ENCODE peak calls at places on chromosome 3, in seven cellular contexts. E is psoas muscle; B is CD8-positive, alpha-beta T cell; D is heart left ventricle; J is pancreas; W is OCI-LY7; G is mucosa of descending colon. K is an unnamed sample.

GRCh38 chr3:118863731-118864322 is 170.8 kb downstream of the IGSF11 start:
- DNase-seq in W (peak), E (no peak), J (no peak), B (no peak), D (no peak), G (no peak), K (peak)

GRCh38 chr3:98695816-98696215 is 67.3 kb upstream of the ST3GAL6 start:
- DNase-seq in D (no peak), G (no peak), E (no peak), J (no peak), B (no peak), W (no peak), K (no peak)

GRCh38 chr3:187913617-187914033 is 168.4 kb upstream of the BCL6 start:
- DNase-seq in G (no peak), J (no peak), E (no peak), W (peak), B (no peak), D (no peak), K (no peak)

GRCh38 chr3:16912400-16913263 is 27.9 kb downstream of the PLCL2 start:
- DNase-seq in J (no peak), B (no peak), E (no peak), G (no peak), D (no peak), W (peak), K (no peak)

GRCh38 chr3:102053375-102053989 is 204.2 kb downstream of the NFKBIZ start:
- DNase-seq in B (no peak), G (no peak), E (no peak), D (no peak), J (no peak), W (no peak), K (no peak)

GRCh38 chr3:72010044-72010443 is 225.1 kb upstream of the PROK2 start:
- DNase-seq in B (no peak), J (no peak), G (no peak), E (no peak), D (no peak), W (no peak), K (no peak)

GRCh38 chr3:58188921-58189451 is 21.8 kb downstream of the DNASE1L3 start:
- DNase-seq in J (no peak), E (no peak), B (no peak), W (no peak), D (no peak), G (no peak), K (no peak)

GRCh38 chr3:149339931-149340309 is 6.5 kb upstream of the TM4SF18 start:
- DNase-seq in B (no peak), J (peak), E (peak), W (no peak), D (peak), G (no peak), K (peak)

GRCh38 chr3:183253961-183254815 is 1.1 kb downstream of the B3GNT5 start:
- DNase-seq in W (no peak), B (no peak), G (peak), J (peak), D (peak), E (peak), K (peak)

DNA sequence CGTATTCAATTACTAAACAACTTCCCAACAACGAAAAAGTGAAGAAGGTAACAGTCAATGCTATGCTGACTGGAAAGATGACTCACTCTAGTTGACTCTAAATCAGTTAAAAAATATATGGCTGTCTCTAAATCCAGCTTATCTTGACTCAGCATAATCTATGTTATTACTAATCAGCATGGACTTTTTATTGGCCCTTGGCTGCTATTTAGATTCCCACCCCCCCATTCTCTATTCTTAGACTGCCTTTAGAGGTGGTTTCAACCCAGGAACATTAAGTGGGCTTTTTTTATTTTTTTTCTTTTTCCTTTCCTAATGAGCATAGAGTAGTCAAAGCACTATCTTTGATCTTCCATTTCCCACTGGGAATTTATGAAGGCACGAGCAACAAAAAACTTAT is 1.9 kb downstream of the PCOLCE2 start:
- DNase-seq in J (no peak), W (no peak), E (no peak), G (no peak), B (no peak), D (no peak), K (no peak)
- H3K4me3 ChIP-seq in J (no peak), W (no peak), E (no peak), G (no peak), B (no peak), D (peak), K (no peak)

GRCh38 chr3:5411786-5412185 is 224.3 kb downstream of the EDEM1 start:
- DNase-seq in G (no peak), E (no peak), B (no peak), D (no peak), J (no peak), W (no peak), K (no peak)
- H3K4me3 ChIP-seq in G (no peak), E (no peak), B (no peak), D (no peak), J (no peak), W (no peak), K (no peak)

GRCh38 chr3:29311805-29312204 is 30.9 kb downstream of the RBMS3 start:
- DNase-seq in G (no peak), E (no peak), B (no peak), D (no peak), W (no peak), J (no peak), K (no peak)

GRCh38 chr3:29317659-29318173 is 36.8 kb downstream of the RBMS3 start:
- DNase-seq in B (no peak), D (no peak), J (no peak), G (no peak), W (no peak), E (no peak), K (no peak)

GRCh38 chr3:29313074-29313473 is 32.2 kb downstream of the RBMS3 start:
- DNase-seq in G (no peak), W (no peak), E (no peak), D (no peak), J (no peak), B (no peak), K (no peak)

GRCh38 chr3:29313981-29314726 is 33.3 kb downstream of the RBMS3 start:
- DNase-seq in B (no peak), J (no peak), W (no peak), E (no peak), G (no peak), D (no peak), K (no peak)

GRCh38 chr3:29314727-29315088 is 33.8 kb downstream of the RBMS3 start:
- DNase-seq in G (no peak), D (no peak), E (no peak), J (no peak), W (no peak), B (no peak), K (no peak)
- H3K4me3 ChIP-seq in G (no peak), D (no peak), E (no peak), J (no peak), W (no peak), B (no peak), K (no peak)

DNA sequence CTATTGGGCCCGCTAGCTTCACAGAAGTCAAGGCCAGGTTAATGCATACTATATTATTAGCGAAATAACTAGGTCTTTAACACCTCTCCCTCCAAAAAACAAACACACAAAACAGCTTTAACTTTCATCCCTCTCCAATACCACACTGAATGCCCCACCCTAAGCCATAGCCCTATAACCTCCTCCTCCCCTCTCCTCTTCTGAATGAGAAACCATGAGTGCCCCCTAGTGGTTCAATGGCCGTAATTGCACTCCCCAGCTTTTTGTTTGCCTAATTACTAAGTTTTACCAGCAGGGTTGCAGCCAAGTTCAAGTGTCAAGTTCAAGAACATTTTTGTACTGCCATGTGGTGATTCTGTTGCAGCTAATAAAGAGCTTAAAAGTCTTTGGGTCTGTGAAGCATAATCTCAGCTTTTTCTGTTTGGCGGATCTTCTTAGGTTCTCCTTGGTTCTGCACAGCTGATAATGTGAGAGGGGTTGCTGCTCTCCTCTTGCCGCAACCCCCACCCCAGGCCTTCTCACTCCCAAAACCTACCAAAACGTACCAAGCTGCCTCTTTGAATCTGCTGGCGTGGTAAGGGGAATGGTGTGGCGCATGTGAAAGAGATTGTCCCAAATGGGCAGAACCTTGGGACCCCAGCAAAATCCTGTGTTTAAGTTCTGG is 57.9 kb downstream of the RPL22L1 start:
- DNase-seq in E (peak), J (peak), B (peak), D (peak), W (peak), G (peak), K (peak)
- H3K4me3 ChIP-seq in E (no peak), J (no peak), B (no peak), D (no peak), W (no peak), G (no peak), K (no peak)

GRCh38 chr3:27501759-27502158 is 17.6 kb upstream of the SLC4A7 start:
- DNase-seq in G (no peak), D (no peak), B (no peak), E (no peak), J (no peak), W (no peak), K (no peak)

GRCh38 chr3:27500986-27501385 is 16.8 kb upstream of the SLC4A7 start:
- DNase-seq in W (no peak), B (no peak), E (no peak), D (no peak), G (no peak), J (no peak), K (no peak)

GRCh38 chr3:27494784-27495183 is 10.6 kb upstream of the SLC4A7 start:
- DNase-seq in E (no peak), D (no peak), J (no peak), W (no peak), B (no peak), G (no peak), K (no peak)

GRCh38 chr3:27504749-27505148 is 20.6 kb upstream of the SLC4A7 start:
- DNase-seq in B (no peak), E (no peak), W (no peak), J (no peak), G (no peak), D (no peak), K (no peak)

DNA sequence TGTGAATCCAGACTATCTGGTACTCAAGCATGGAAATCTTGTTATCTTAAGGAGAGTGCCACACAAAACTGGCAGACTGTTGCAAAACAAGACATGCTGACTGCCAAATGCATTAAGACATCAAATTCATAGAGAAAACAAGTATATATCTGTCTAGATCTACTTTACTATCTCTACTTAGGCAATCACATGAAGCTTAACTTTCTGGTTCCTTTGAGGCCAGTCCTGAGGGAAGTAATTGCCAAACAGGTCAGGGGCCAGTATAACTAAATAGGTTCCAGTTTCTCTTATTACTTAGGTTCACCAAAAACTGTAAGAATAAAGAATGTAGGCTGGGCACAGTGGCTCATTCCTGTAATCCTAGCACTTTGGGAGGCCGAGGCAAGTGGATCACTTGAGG is 15.9 kb upstream of the SLC4A7 start:
- DNase-seq in W (no peak), J (no peak), G (no peak), E (no peak), B (no peak), D (no peak), K (no peak)
- H3K4me3 ChIP-seq in W (no peak), J (no peak), G (no peak), E (no peak), B (no peak), D (no peak), K (no peak)

K was measured in H1.